ENCODE peak calls at places on chromosomes 11 and 22, in nine cellular contexts. Z, B, Y, T, Q, K, X, C and J are unnamed samples.

GRCh38 chr11:126840201-126840886 is 160.2 kb downstream of the KIRREL3 start:
- DNase-seq in T (no peak), Y (no peak), K (no peak), Q (no peak), C (no peak), B (no peak), X (no peak), Z (peak), J (no peak)

GRCh38 chr11:73284106-73284505 is 12.0 kb downstream of the P2RY6 start:
- DNase-seq in Y (no peak), T (no peak), Q (no peak), B (no peak), C (no peak), X (no peak), Z (no peak), K (no peak), J (no peak)

GRCh38 chr22:49825944-49826602 is 1.6 kb downstream of the BRD1 start:
- DNase-seq in Q (no peak), C (no peak), Z (peak), K (no peak), Y (no peak), T (peak), B (no peak), X (no peak), J (no peak)

GRCh38 chr11:101775033-101775432 is 139.8 kb upstream of the CEP126 start:
- DNase-seq in Z (no peak), K (no peak), B (no peak), Q (no peak), C (no peak), Y (no peak), X (no peak), T (no peak), J (no peak)

GRCh38 chr11:124899376-124900145 is 1.9 kb upstream of the ROBO4 start:
- DNase-seq in Q (no peak), X (peak), C (no peak), B (no peak), K (no peak), T (no peak), Z (no peak), Y (no peak), J (no peak)

GRCh38 chr11:99766816-99767215 is 746.1 kb downstream of the CNTN5 start:
- DNase-seq in Z (no peak), X (no peak), K (no peak), B (no peak), Q (no peak), T (no peak), Y (no peak), C (no peak), J (no peak)

GRCh38 chr11:10784229-10785145 is 24.2 kb downstream of the EIF4G2 start:
- DNase-seq in Y (no peak), T (no peak), Z (no peak), C (no peak), B (peak), Q (peak), X (no peak), K (no peak), J (no peak)

GRCh38 chr11:2574043-2574552 is 125.7 kb downstream of the KCNQ1OT1 start:
- DNase-seq in Z (no peak), Y (peak), X (no peak), K (no peak), B (no peak), C (no peak), T (no peak), Q (no peak), J (no peak)

GRCh38 chr11:107683807-107684206 is 28.0 kb downstream of the SLN start:
- DNase-seq in K (no peak), C (no peak), X (no peak), T (peak), B (no peak), Y (no peak), Z (peak), Q (no peak), J (peak)

GRCh38 chr11:105588001-105588400 is 21.9 kb upstream of the GRIA4 start:
- DNase-seq in C (no peak), X (no peak), K (peak), B (peak), Z (peak), Q (no peak), T (peak), Y (no peak), J (no peak)